ENCODE peak calls at places on chromosomes 4 and X, in nine cellular contexts. A, L, C, E, J, Z, R, N and M are unnamed samples.

GRCh38 chrX:19630228-19630627 is 114.9 kb upstream of the MAP3K15 start:
- DNase-seq in R (no peak), Z (no peak), J (no peak), A (no peak), N (no peak), E (no peak), L (no peak), C (no peak), M (no peak)

GRCh38 chr4:67779631-67780030 is 25.4 kb upstream of the GNRHR start:
- DNase-seq in N (no peak), E (no peak), Z (no peak), R (no peak), L (no peak), J (no peak), C (no peak), A (no peak), M (no peak)

GRCh38 chr4:7390906-7391636 is 43.7 kb downstream of the PSAPL1 start:
- DNase-seq in R (no peak), J (no peak), N (no peak), C (peak), A (no peak), L (no peak), E (no peak), Z (peak), M (no peak)

GRCh38 chrX:134753185-134754008 is 95.1 kb upstream of the PLAC1 start:
- DNase-seq in L (no peak), C (no peak), A (no peak), E (no peak), Z (no peak), N (peak), J (no peak), R (no peak), M (no peak)

GRCh38 chrX:7927259-7928167 is at the start of gene PNPLA4:
- DNase-seq in A (peak), N (peak), Z (peak), E (peak), R (peak), J (peak), C (no peak), L (peak), M (peak)

GRCh38 chr4:7938513-7939376 is 916 bp downstream of the AFAP1 start:
- DNase-seq in N (peak), R (no peak), L (peak), C (no peak), Z (no peak), J (no peak), E (peak), A (peak), M (peak)

GRCh38 chr4:17812125-17812524 is 1.3 kb downstream of the NCAPG start:
- DNase-seq in N (no peak), J (no peak), L (no peak), A (no peak), E (no peak), C (no peak), Z (no peak), R (no peak), M (no peak)

GRCh38 chrX:23854945-23855344 is 52.8 kb downstream of the APOO start:
- DNase-seq in C (no peak), N (no peak), L (no peak), Z (no peak), E (no peak), R (no peak), J (no peak), A (no peak), M (no peak)

GRCh38 chr4:80811413-80811812 is 219.1 kb upstream of the BMP3 start:
- DNase-seq in J (no peak), Z (no peak), C (no peak), L (no peak), E (no peak), N (no peak), R (no peak), A (no peak), M (no peak)

GRCh38 chrX:2513120-2513664 is 12.4 kb upstream of the DHRSX start:
- DNase-seq in L (no peak), Z (no peak), A (no peak), N (no peak), R (no peak), C (no peak), E (no peak), J (no peak), M (no peak)
- H3K27ac ChIP-seq in L (no peak), Z (no peak), A (no peak), N (no peak), R (no peak), C (no peak), E (no peak), J (no peak), M (no peak)

GRCh38 chr4:36222702-36223101 is 21.6 kb downstream of the ARAP2 start:
- DNase-seq in A (no peak), R (no peak), E (no peak), L (no peak), Z (no peak), J (no peak), N (no peak), C (no peak), M (no peak)
- TF ChIP-seq POLR2A in A (no peak), R (no peak), E (no peak), L (no peak), Z (no peak), J (no peak), N (no peak), C (no peak), M (no peak)

GRCh38 chr4:123653211-123653610 is 256.6 kb downstream of the SPRY1 start:
- DNase-seq in Z (no peak), E (no peak), R (no peak), C (no peak), L (no peak), N (no peak), J (no peak), A (no peak), M (no peak)
- H3K27ac ChIP-seq in Z (no peak), E (peak), R (no peak), C (no peak), L (no peak), N (no peak), J (no peak), A (no peak), M (no peak)

GRCh38 chrX:151704023-151704663 is 8.9 kb downstream of the PRRG3 start:
- DNase-seq in A (no peak), N (no peak), R (no peak), C (no peak), J (no peak), Z (no peak), E (peak), L (no peak), M (no peak)
- TF ChIP-seq POLR2A in A (no peak), N (no peak), R (no peak), C (no peak), J (no peak), Z (no peak), E (no peak), L (no peak), M (no peak)

GRCh38 chr4:68905598-68906237 is 45.9 kb downstream of the UGT2A3 start:
- DNase-seq in A (no peak), R (no peak), N (no peak), Z (no peak), J (no peak), E (no peak), L (peak), C (no peak), M (no peak)
- H3K27ac ChIP-seq in A (no peak), R (no peak), N (no peak), Z (peak), J (peak), E (no peak), L (peak), C (no peak), M (peak)

DNA sequence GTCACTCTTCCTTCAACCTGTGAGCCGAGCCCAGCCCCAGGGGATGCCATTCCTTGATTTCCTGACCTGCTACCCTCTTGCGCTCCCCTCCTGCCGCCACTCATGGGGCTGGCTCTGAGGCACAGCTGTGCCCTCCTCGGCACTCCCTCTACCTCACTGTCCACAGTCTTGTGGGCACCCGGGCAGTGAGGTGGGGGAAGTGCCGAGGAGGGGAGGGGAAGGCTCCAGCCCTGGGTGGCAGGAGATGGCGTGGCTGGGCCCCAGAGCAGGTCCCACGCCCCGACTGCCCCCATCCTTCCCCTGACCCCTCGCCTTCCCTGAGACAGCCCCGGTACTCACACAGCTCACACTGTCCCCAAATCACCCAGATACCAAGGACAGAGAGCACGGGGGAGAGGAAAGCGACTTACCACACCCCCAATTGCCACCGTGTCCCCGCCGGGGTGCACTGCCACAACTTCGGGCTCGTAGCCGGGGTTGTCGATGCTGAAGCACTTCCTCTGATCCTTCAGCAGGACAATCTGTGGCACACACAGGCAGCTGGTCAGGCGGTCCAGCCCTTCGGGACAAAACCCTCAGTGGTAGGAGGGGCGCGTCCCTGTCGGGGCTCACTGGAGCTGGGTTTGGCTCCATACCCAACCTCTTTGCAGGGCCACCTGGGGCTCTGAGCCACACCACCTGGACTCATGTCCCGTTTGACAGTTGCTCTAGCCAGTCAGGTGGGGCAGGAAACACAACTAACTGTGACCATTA is 37.9 kb downstream of the WDR1 start:
- DNase-seq in R (no peak), Z (peak), N (no peak), J (no peak), L (peak), E (peak), A (no peak), C (no peak), M (no peak)
- TF ChIP-seq POLR2A in R (no peak), Z (no peak), N (no peak), J (no peak), L (no peak), E (no peak), A (no peak), C (no peak), M (no peak)

DNA sequence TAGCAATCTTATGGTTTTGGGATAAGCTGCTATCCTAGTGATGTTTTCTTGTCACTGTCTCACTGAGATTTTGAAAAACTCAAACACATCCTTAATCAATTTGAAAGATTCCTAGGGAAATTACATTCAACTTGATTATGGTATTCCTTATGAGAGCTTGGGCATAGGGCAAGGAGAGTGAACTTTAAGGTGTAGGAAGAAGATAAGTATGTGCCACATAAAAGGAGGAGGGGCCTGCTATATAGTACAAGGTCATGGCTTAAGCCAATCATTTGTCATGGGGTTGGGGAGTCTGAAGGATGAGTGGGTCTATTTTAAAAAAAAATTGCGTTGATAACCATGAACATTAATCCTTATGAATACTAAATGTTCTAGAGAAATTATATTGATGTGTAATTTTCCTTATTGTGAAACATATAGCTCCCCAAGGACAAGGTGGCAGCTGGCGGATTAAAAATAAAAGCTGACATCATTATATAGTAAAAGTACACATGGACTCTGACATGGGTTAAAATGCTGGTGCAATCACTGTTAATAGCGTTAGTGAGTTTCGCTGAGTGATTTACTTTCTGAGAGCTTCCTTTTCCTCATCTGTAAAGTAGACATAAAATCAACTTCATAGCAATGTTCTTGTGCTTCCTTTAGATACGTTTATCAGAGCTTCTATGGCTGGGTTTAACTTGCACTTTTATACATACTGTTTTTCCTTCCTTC is 17.4 kb downstream of the GALNT7 start:
- DNase-seq in E (no peak), Z (no peak), N (no peak), J (no peak), A (no peak), R (no peak), L (no peak), C (no peak), M (no peak)
- H3K27ac ChIP-seq in E (no peak), Z (peak), N (no peak), J (no peak), A (no peak), R (no peak), L (peak), C (no peak), M (peak)